ENCODE peak calls at places on chromosomes 2 and 18, in seven cellular contexts. D is fibroblast of pulmonary artery, A is BJ, B is astrocyte of the cerebellum, R is omental fat pad, Y is foreskin fibroblast, P is progenitor cell of endocrine pancreas. K is an unnamed sample.

GRCh38 chr2:202289394-202290204 is 24.0 kb downstream of the NOP58 start:
- DNase-seq in D (no peak), A (no peak), B (no peak), R (no peak), Y (no peak), P (no peak), K (no peak)

GRCh38 chr18:65336411-65336810 is 414.4 kb upstream of the CDH7 start:
- DNase-seq in D (no peak), A (no peak), B (no peak), R (no peak), Y (no peak), P (no peak), K (no peak)

GRCh38 chr2:162591403-162592083 is 247.0 kb downstream of the KCNH7 start:
- DNase-seq in D (no peak), A (no peak), B (no peak), R (no peak), Y (no peak), P (no peak), K (no peak)

GRCh38 chr2:135149251-135149650 is 97.2 kb downstream of the RAB3GAP1 start:
- DNase-seq in D (peak; percentile 67), A (no peak), B (no peak), R (no peak), Y (peak; percentile 56), P (no peak), K (no peak)

GRCh38 chr2:6877402-6878305 is at the start of gene RSAD2:
- DNase-seq in D (peak; percentile 11), A (no peak), B (peak; percentile 48), R (no peak), Y (no peak), P (no peak), K (peak; percentile 40)

GRCh38 chr2:109009920-109010610 is 21.0 kb upstream of the EDAR start:
- DNase-seq in D (peak; percentile 38), A (no peak), B (no peak), R (no peak), Y (no peak), P (no peak), K (no peak)

GRCh38 chr2:197345846-197346370 is 35.3 kb upstream of the ANKRD44 start:
- DNase-seq in D (no peak), A (no peak), B (no peak), R (no peak), Y (no peak), P (no peak), K (no peak)

GRCh38 chr2:231533086-231533776 is 3.0 kb upstream of the NMUR1 start:
- DNase-seq in D (no peak), A (no peak), B (no peak), R (no peak), Y (no peak), P (no peak), K (no peak)

GRCh38 chr2:229169751-229170150 is 101.3 kb downstream of the PID1 start:
- DNase-seq in D (peak; percentile 62), A (no peak), B (no peak), R (no peak), Y (peak; percentile 71), P (no peak), K (no peak)

GRCh38 chr2:65193446-65193845 is 34.2 kb upstream of the ACTR2 start:
- DNase-seq in D (no peak), A (no peak), B (no peak), R (no peak), Y (no peak), P (no peak), K (no peak)

GRCh38 chr2:16508061-16508851 is 157.4 kb downstream of the CYRIA start:
- DNase-seq in D (peak; percentile 9), A (no peak), B (no peak), R (no peak), Y (no peak), P (peak; percentile 63), K (peak; percentile 10)

GRCh38 chr2:192373244-192373643 is 178.5 kb upstream of the TMEFF2 start:
- DNase-seq in D (no peak), A (no peak), B (no peak), R (no peak), Y (no peak), P (no peak), K (no peak)
- TF ChIP-seq CTCF in D (no peak), A (no peak), B (no peak), R (no peak), Y (no peak), P (no peak), K (no peak)

GRCh38 chr2:159996792-159997546 is 65.4 kb downstream of the PLA2R1 start:
- DNase-seq in D (peak; percentile 80), A (peak; percentile 34), B (no peak), R (no peak), Y (no peak), P (no peak), K (no peak)
- TF ChIP-seq CTCF in D (peak; percentile 26), A (no peak), B (peak; percentile 16), R (no peak), Y (no peak), P (no peak), K (no peak)

DNA sequence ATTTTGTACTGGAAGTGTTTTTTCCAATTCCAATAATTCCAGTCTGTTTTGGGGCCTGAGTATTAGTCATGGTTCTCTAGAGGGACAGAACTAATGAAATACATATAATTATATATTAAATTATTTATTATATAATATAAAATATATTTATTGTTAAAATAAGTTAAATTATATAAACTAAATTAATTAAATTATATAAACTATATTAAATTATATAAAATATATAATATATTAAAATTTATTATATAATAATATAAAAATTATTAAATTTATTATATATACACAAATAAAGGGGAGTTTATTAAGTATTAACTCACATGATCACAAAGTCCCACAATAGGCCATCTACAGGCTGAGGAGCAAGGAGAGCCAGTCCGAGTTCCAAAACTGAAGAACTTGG is 253.4 kb upstream of the NETO1 start:
- DNase-seq in D (no peak), A (no peak), B (no peak), R (no peak), Y (no peak), P (no peak), K (no peak)
- TF ChIP-seq CTCF in D (no peak), A (no peak), B (no peak), R (no peak), Y (no peak), P (no peak), K (no peak)

DNA sequence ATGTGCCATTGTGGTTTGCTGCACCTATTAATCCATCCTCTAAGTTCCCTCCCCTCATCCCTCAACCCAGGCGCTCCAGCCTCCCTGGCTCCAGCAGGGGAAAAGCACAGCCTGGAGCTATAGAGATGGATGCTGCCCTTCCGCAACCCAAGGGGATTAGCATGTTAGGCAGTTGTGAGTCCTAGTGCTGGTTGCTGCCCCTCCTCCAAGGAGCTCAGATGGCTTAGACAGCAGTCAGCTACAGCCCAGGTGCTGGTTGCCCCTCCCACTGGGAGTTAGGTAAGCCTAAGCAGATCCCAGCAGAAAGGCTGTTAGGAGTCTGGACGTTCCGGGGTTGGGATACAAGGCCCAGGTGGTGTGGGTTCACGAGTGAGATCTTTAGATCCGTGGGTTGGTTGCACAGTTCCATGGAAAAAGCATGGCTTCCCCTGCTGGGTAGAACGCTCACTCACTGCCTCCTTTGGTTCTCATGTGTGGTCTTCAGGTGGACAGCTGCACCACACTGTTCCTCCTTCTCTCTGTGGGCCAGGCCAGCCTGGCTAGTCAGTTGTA is 446.1 kb downstream of the ZNF804A start:
- DNase-seq in D (no peak), A (no peak), B (no peak), R (no peak), Y (no peak), P (no peak), K (no peak)
- TF ChIP-seq CTCF in D (no peak), A (no peak), B (no peak), R (no peak), Y (no peak), P (no peak), K (no peak)

GRCh38 chr18:46289458-46289857 is 185.3 kb downstream of the HAUS1 start:
- DNase-seq in D (no peak), A (no peak), B (no peak), R (no peak), Y (no peak), P (no peak), K (no peak)

GRCh38 chr18:46289931-46290330 is 185.7 kb downstream of the HAUS1 start:
- DNase-seq in D (no peak), A (no peak), B (no peak), R (no peak), Y (no peak), P (no peak), K (no peak)

GRCh38 chr18:46293699-46294300 is 189.6 kb downstream of the HAUS1 start:
- DNase-seq in D (peak; percentile 9), A (no peak), B (no peak), R (no peak), Y (no peak), P (no peak), K (no peak)

GRCh38 chr18:46290440-46291020 is 186.3 kb downstream of the HAUS1 start:
- DNase-seq in D (no peak), A (no peak), B (no peak), R (no peak), Y (no peak), P (no peak), K (no peak)

GRCh38 chr18:46291149-46291548 is 187.0 kb downstream of the HAUS1 start:
- DNase-seq in D (no peak), A (no peak), B (no peak), R (no peak), Y (no peak), P (no peak), K (no peak)
- TF ChIP-seq CTCF in D (no peak), A (no peak), B (no peak), R (no peak), Y (no peak), P (no peak), K (no peak)

GRCh38 chr2:218583983-218584850 is 15.6 kb downstream of the CNOT9 start:
- DNase-seq in D (no peak), A (no peak), B (no peak), R (no peak), Y (no peak), P (no peak), K (no peak)
- TF ChIP-seq CTCF in D (peak; percentile 11), A (no peak), B (no peak), R (no peak), Y (no peak), P (no peak), K (no peak)